ENCODE peak calls at places on chromosomes 12 and 14, in four cellular contexts. W is stomach, H is AG10803, J is endothelial cell of umbilical vein. V is an unnamed sample.

GRCh38 chr14:68282479-68283377 is 463.1 kb downstream of the RAD51B start:
- DNase-seq in H (no peak), W (no peak), J (no peak), V (no peak)

GRCh38 chr12:75982974-75983660 is 48.5 kb downstream of the PHLDA1 start:
- DNase-seq in J (no peak), H (no peak), W (no peak), V (no peak)

GRCh38 chr12:73514672-73515071 is 1023.0 kb upstream of the ATXN7L3B start:
- DNase-seq in W (no peak), H (no peak), J (no peak), V (no peak)

GRCh38 chr14:68143341-68143807 is 323.8 kb downstream of the RAD51B start:
- DNase-seq in J (peak), H (peak), W (peak), V (no peak)

GRCh38 chr14:73764881-73765280 is 50.7 kb upstream of the PNMA1 start:
- DNase-seq in J (peak), H (no peak), W (peak), V (no peak)

GRCh38 chr12:130194154-130194553 is 31.9 kb downstream of the FZD10 start:
- DNase-seq in W (peak), H (no peak), J (no peak), V (no peak)

GRCh38 chr14:73719361-73719760 is 5.2 kb upstream of the PNMA1 start:
- DNase-seq in J (no peak), W (no peak), H (no peak), V (no peak)

GRCh38 chr12:3753549-3754284 is 808 bp upstream of the CRACR2A start:
- DNase-seq in H (peak), W (no peak), J (no peak), V (no peak)

GRCh38 chr12:53938276-53939140 is at the start of gene HOXC13:
- DNase-seq in J (no peak), W (no peak), H (peak), V (no peak)

GRCh38 chr12:2733493-2734252 is 61.1 kb upstream of the FKBP4 start:
- DNase-seq in J (no peak), H (no peak), W (no peak), V (no peak)

GRCh38 chr14:105473033-105473676 is 1.5 kb upstream of the CRIP2 start:
- DNase-seq in H (no peak), W (no peak), J (no peak), V (no peak)

GRCh38 chr14:51963164-51963733 is 26.1 kb upstream of the RTRAF start:
- DNase-seq in W (no peak), J (peak), H (peak), V (no peak)

GRCh38 chr14:105223770-105224544 is 24.4 kb upstream of the BTBD6 start:
- DNase-seq in H (peak), J (no peak), W (no peak), V (no peak)

GRCh38 chr12:56190695-56191155 is 1.4 kb upstream of the SMARCC2 start:
- DNase-seq in J (no peak), H (peak), W (no peak), V (no peak)

GRCh38 chr14:50865677-50866076 is 6.2 kb upstream of the ABHD12B start:
- DNase-seq in H (no peak), W (no peak), J (peak), V (no peak)

GRCh38 chr14:73785834-73786631 is 65.6 kb upstream of the PTGR2 start:
- DNase-seq in W (peak), H (peak), J (peak), V (no peak)

GRCh38 chr12:54017845-54018607 is 9.2 kb downstream of the HOXC8 start:
- DNase-seq in H (peak), J (peak), W (peak), V (no peak)

GRCh38 chr14:36981832-36982528 is 190.4 kb downstream of the SLC25A21 start:
- DNase-seq in H (peak), J (peak), W (no peak), V (no peak)

GRCh38 chr12:70971395-70971794 is 50.9 kb upstream of the PTPRR start:
- DNase-seq in H (peak), J (no peak), W (no peak), V (no peak)

GRCh38 chr12:25800101-25800500 is 158.4 kb upstream of the RASSF8 start:
- DNase-seq in H (no peak), J (no peak), W (no peak), V (no peak)

GRCh38 chr12:15863258-15863835 is 18.8 kb upstream of the STRAP start:
- DNase-seq in H (no peak), W (no peak), J (no peak), V (no peak)

GRCh38 chr12:124497039-124497438 is 70.4 kb downstream of the NCOR2 start:
- DNase-seq in W (no peak), J (no peak), H (peak), V (no peak)

DNA sequence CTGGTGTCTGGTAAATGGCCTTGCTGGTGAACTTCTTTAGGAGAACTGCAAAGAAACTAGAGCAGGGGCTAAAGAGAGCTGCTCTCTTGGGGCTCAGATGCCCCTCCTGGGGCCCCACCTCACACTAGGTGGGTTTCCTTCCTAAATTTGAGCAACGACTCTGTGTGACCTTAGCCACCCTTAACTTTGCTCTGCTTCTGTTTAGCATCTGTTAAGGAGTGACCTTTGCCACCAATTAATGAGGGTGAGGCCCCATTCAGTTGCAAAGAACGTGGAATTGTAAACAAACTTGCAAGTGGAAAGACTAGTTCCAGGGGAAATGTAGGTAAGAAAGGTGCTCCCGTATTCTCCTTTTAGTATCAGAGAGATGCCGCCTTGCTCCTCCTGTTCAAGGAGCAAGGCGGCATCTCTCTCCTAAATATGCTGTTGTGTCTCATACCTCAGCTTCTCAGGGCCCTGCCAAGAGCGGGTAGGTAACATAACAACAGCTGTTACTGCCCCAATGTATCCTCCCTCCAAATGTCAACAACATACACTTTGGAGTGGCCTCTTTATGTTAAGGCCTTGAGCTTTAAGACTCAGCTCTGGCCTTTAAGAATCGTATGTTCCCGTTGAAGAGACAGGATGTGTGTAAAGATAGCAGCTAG is 77.6 kb upstream of the FUT8 start:
- DNase-seq in J (no peak), W (peak), H (no peak), V (no peak)
- TF ChIP-seq CTCF in J (no peak), W (no peak), H (no peak), V (no peak)

GRCh38 chr12:19181666-19182426 is 52.3 kb downstream of the PLEKHA5 start:
- DNase-seq in J (peak), W (no peak), H (no peak), V (no peak)
- TF ChIP-seq CTCF in J (no peak), W (no peak), H (peak), V (peak)

DNA sequence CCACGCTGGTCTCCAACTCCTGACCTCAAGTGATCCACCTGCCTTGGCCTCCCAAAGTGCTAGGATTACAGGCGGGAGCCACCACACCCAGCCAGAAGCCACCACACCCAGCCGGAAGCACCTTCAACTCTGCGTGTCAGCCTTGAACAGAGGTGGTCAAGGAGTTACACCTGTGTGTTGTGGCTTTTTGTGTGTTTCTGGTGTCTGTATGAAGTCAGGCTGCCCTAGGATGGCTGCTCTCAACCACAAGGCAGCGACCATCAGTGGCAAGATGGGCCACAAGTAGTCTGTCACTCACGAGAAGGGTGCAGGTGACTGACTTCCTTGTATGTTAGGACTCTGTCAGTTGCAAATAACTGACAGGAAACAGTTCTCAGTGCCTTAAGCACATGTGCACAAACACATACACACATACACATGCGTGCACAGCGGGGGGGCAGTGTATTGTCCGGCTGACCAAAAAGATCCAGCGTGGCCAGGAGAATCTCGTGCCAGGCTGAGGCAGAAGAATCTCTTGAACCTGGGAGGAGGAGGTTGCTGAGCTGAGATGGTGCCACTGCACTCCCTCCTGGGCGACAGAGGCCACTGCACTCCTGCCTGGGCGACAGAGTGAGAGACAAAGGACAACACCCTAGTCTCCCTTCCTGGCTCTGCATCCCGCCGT is 13.5 kb downstream of the P2RX4 start:
- DNase-seq in H (no peak), W (peak), J (no peak), V (no peak)
- TF ChIP-seq CTCF in H (peak), W (no peak), J (no peak), V (peak)

GRCh38 chr14:98826618-98827017 is 445.4 kb downstream of the BCL11B start:
- DNase-seq in W (peak), H (no peak), J (no peak), V (no peak)
- TF ChIP-seq CTCF in W (no peak), H (no peak), J (no peak), V (no peak)

DNA sequence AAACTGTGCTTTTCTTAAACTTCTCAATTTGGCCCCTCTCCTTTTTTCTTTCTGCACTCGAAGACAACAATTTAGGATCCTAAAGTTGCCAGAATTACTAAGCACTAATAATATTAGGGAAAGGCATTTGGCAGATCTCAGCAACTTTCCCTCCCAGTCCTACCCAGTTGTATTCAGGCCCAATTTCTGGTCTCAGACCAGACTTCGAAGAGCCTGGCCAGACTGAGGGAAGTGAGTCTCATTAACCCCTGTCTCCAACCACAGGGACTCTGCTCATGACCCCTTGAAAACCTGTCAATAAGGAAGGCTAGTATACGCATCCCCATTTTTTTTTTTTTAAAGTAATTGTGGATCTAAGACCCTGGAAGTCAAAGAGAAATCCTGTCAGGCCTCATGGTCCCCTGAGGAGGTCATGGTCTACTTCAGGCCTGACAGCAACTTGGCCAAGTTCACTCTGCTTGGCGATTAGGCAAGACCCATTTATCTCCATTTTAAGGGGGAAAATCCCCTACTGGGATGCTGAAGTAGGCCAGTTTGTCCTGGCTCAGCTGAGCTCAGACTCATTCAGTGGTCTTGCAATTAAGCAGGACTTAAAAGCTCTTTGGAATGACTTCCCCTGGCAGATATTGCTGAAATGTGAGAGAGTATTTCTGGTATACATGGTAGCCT is 521.0 kb downstream of the FUT8 start:
- DNase-seq in J (no peak), H (no peak), W (no peak), V (no peak)
- TF ChIP-seq CTCF in J (no peak), H (no peak), W (no peak), V (no peak)

DNA sequence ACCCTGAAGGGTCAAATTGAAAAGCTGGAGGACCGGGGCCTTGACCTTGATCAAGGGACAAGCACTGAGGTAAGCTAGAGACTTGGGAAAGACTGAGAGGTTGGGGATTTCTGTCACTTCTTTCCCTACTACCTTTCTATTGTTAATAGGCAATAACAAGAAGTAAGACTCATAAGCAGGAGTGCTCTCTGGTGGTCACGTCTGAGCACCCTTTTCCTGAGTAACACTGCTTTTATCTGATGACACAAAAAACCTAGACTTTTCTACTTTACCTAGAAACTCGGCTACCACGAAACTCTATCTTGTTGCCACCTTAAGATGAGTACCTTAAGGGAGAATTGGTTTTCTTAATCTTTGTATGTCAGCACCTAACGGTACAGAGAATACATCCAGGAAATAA is 35.5 kb upstream of the PPFIBP1 start:
- DNase-seq in W (no peak), H (no peak), J (peak), V (no peak)
- TF ChIP-seq CTCF in W (no peak), H (no peak), J (peak), V (no peak)

GRCh38 chr12:39127401-39127800 is 222.0 kb upstream of the CPNE8 start:
- DNase-seq in H (peak), W (no peak), J (peak), V (no peak)
- TF ChIP-seq CTCF in H (no peak), W (no peak), J (no peak), V (no peak)

GRCh38 chr14:69349091-69349777 is 48.9 kb downstream of the ERH start:
- DNase-seq in J (no peak), W (no peak), H (no peak), V (no peak)

GRCh38 chr14:69345402-69345801 is 52.7 kb downstream of the ERH start:
- DNase-seq in W (no peak), H (no peak), J (no peak), V (no peak)

GRCh38 chr14:69344171-69344570 is 53.9 kb downstream of the ERH start:
- DNase-seq in J (no peak), W (no peak), H (peak), V (no peak)

GRCh38 chr14:69342928-69343525 is 55.1 kb downstream of the ERH start:
- DNase-seq in W (peak), J (no peak), H (no peak), V (no peak)

DNA sequence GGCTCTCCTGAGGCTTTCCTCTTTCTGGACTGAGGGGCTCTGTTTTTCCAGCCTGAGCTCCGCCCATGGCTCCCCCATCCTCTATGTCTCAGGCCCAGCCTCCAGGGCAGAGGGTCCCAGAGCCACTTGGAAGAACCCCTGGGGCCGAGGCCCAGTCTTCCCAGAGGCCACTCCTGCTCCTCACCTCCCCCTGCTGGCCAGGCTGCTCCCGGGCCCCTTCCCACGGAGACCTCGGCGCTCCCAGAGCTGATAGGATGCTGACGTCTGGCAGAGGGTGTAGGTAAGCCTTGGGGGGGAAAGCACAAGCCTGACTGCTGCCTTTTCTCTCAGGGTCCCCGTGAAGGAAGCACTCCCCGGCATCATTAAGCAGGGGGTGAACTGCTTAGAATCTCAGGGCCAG is 51.4 kb downstream of the ERH start:
- DNase-seq in H (no peak), W (peak), J (peak), V (no peak)
- TF ChIP-seq CTCF in H (peak), W (no peak), J (peak), V (peak)

GRCh38 chr12:88577537-88577936 is 2.7 kb downstream of the KITLG start:
- DNase-seq in W (no peak), J (peak), H (peak), V (no peak)
- TF ChIP-seq CTCF in W (no peak), J (peak), H (peak), V (peak)

GRCh38 chr12:117674763-117675162 is 294.0 kb downstream of the KSR2 start:
- DNase-seq in J (no peak), W (no peak), H (no peak), V (no peak)

GRCh38 chr12:117674313-117674712 is 294.5 kb downstream of the KSR2 start:
- DNase-seq in H (no peak), W (no peak), J (peak), V (no peak)

DNA sequence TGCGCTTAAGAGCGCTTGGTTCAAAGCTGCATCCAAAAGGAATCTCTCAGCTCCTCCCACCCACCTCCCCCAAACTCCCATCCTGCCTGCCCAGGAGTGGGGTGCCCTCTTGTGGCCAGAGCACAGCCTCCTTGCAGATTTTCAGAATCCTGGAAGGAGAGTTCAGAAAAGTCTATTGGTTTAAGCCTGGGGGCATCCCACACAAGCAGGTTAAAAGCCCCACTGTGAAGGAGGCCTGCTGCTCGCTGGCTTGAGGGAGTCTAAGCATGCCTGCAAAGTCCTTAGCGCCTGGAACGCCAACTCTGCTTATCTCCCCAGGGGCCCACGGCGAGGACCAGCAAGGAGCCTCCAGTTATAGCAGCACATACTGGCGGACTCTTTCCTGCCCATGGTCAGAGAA is 297.1 kb downstream of the KSR2 start:
- DNase-seq in J (peak), W (no peak), H (peak), V (no peak)
- TF ChIP-seq CTCF in J (peak), W (no peak), H (peak), V (peak)